ENCODE peak calls at places on chromosomes 11 and 22, in ten cellular contexts. R is mesothelial cell of epicardium, K is NCI-H1105 treated with DMSO at 0.1 percent for 48 hours, M is Right ventricle myocardium inferior, Z is amniotic stem cell, U is DMS79, L is stomach, X is Ammon's horn, S is hippocampal formation, Q is fibroblast of lung. P is an unnamed sample.

GRCh38 chr11:11817957-11818356 is 23.8 kb upstream of the USP47 start:
- DNase-seq in Q (no peak), U (no peak), R (no peak), L (no peak), M (no peak), Z (no peak), X (no peak), S (no peak), K (no peak), P (no peak)

GRCh38 chr11:81059356-81059755 is 1618.5 kb upstream of the TENM4 start:
- DNase-seq in U (no peak), Z (no peak), X (no peak), Q (no peak), L (no peak), S (no peak), K (no peak), M (no peak), R (no peak), P (no peak)

GRCh38 chr11:64850979-64851567 is 6.6 kb upstream of the CDC42BPG start:
- DNase-seq in K (no peak), Q (peak), U (no peak), X (no peak), S (no peak), R (no peak), L (peak), Z (no peak), M (no peak), P (no peak)

GRCh38 chr22:31244943-31245451 is 32.9 kb downstream of the LIMK2 start:
- DNase-seq in M (no peak), R (no peak), X (no peak), Q (no peak), K (no peak), S (no peak), L (no peak), U (no peak), Z (no peak), P (no peak)

GRCh38 chr22:45468872-45469572 is 33.7 kb upstream of the FBLN1 start:
- DNase-seq in R (no peak), K (no peak), S (no peak), Q (peak), Z (peak), X (peak), U (no peak), M (no peak), L (no peak), P (no peak)

GRCh38 chr11:103530257-103530656 is 421.0 kb downstream of the DYNC2H1 start:
- DNase-seq in X (no peak), R (no peak), Q (peak), L (no peak), K (no peak), M (no peak), Z (no peak), S (no peak), U (no peak), P (no peak)

GRCh38 chr11:59574467-59574866 is 41.1 kb downstream of the OSBP start:
- DNase-seq in K (no peak), R (no peak), Z (peak), L (no peak), M (no peak), X (no peak), U (no peak), S (no peak), Q (peak), P (no peak)

GRCh38 chr22:29351042-29351441 is 35.5 kb upstream of the RASL10A start:
- DNase-seq in U (no peak), S (no peak), Z (no peak), M (no peak), L (no peak), R (no peak), K (no peak), X (no peak), Q (no peak), P (no peak)

GRCh38 chr11:116070555-116070954 is 566.3 kb upstream of the CADM1 start:
- DNase-seq in Q (no peak), Z (no peak), R (no peak), K (no peak), L (no peak), S (no peak), X (no peak), U (no peak), M (no peak), P (no peak)

GRCh38 chr11:61609970-61610347 is 29.1 kb upstream of the SYT7 start:
- DNase-seq in L (peak), S (no peak), X (peak), U (peak), Q (no peak), R (no peak), Z (no peak), M (no peak), K (no peak), P (peak)

GRCh38 chr11:62439785-62440602 is 21.2 kb downstream of the SCGB1A1 start:
- DNase-seq in L (no peak), S (no peak), Z (no peak), Q (peak), M (no peak), R (no peak), K (no peak), X (no peak), U (no peak), P (peak)

GRCh38 chr11:17743026-17743807 is 8.6 kb downstream of the KCNC1 start:
- DNase-seq in R (no peak), Z (no peak), M (peak), L (no peak), S (no peak), K (no peak), U (no peak), X (no peak), Q (no peak), P (no peak)